ENCODE peak calls at places on chromosome 19, in four cellular contexts. X is neuronal stem cell, O is H9, H is IMR-90. L is an unnamed sample.
A peak's percentile ranks its signal among the peaks of the same experiment; 100 is the strongest.

GRCh38 chr19:30085394-30085793 is 143.4 kb downstream of the URI1 start:
- DNase-seq in H (no peak), X (no peak), O (peak; percentile 68), L (no peak)

GRCh38 chr19:2457394-2458037 is 757 bp upstream of the LMNB2 start:
- DNase-seq in X (no peak), H (no peak), O (no peak), L (no peak)

GRCh38 chr19:33238750-33239149 is 13.1 kb upstream of the SLC7A10 start:
- DNase-seq in H (no peak), X (no peak), O (no peak), L (no peak)

GRCh38 chr19:28793391-28794168 is 419.4 kb downstream of the UQCRFS1 start:
- DNase-seq in H (no peak), O (peak; percentile 52), X (peak; percentile 6), L (no peak)

GRCh38 chr19:1104452-1105216 is 840 bp downstream of the GPX4 start:
- DNase-seq in X (peak; percentile 84), H (peak; percentile 69), O (peak; percentile 77), L (peak; percentile 84)

GRCh38 chr19:18446811-18447359 is 9.0 kb upstream of the ISYNA1 start:
- DNase-seq in X (no peak), H (no peak), O (no peak), L (no peak)

GRCh38 chr19:2578911-2579677 is 103.2 kb downstream of the GADD45B start:
- DNase-seq in X (peak; percentile 83), O (peak; percentile 92), H (peak; percentile 89), L (peak; percentile 95)

GRCh38 chr19:33208904-33209843 is 15.0 kb downstream of the LRP3 start:
- DNase-seq in O (no peak), H (no peak), X (no peak), L (no peak)

GRCh38 chr19:41997121-41997850 is 3.3 kb upstream of the ATP1A3 start:
- DNase-seq in O (peak; percentile 81), X (peak; percentile 69), H (peak; percentile 22), L (peak; percentile 45)

GRCh38 chr19:51417107-51417806 is at the start of gene SIGLEC10:
- DNase-seq in X (no peak), H (no peak), O (peak; percentile 58), L (no peak)

GRCh38 chr19:11078893-11079292 is 10.4 kb upstream of the LDLR start:
- DNase-seq in X (no peak), O (no peak), H (no peak), L (no peak)

GRCh38 chr19:39351537-39352037 is 9.4 kb downstream of the SAMD4B start:
- DNase-seq in X (no peak), O (no peak), H (peak; percentile 28), L (peak; percentile 51)

GRCh38 chr19:16367269-16367683 is 42.6 kb downstream of the KLF2 start:
- DNase-seq in O (no peak), H (no peak), X (no peak), L (no peak)

GRCh38 chr19:2549701-2550191 is 73.8 kb downstream of the GADD45B start:
- DNase-seq in X (no peak), O (no peak), H (peak; percentile 88), L (peak; percentile 90)

GRCh38 chr19:16620018-16620417 is 8.0 kb downstream of the MED26 start:
- DNase-seq in H (no peak), X (no peak), O (no peak), L (no peak)

GRCh38 chr19:12774588-12775555 is at the start of gene HOOK2:
- DNase-seq in X (no peak), H (no peak), O (peak; percentile 98), L (no peak)

GRCh38 chr19:32450217-32450616 is 44.6 kb downstream of the DPY19L3 start:
- DNase-seq in O (no peak), X (no peak), H (peak; percentile 84), L (peak; percentile 13)

DNA sequence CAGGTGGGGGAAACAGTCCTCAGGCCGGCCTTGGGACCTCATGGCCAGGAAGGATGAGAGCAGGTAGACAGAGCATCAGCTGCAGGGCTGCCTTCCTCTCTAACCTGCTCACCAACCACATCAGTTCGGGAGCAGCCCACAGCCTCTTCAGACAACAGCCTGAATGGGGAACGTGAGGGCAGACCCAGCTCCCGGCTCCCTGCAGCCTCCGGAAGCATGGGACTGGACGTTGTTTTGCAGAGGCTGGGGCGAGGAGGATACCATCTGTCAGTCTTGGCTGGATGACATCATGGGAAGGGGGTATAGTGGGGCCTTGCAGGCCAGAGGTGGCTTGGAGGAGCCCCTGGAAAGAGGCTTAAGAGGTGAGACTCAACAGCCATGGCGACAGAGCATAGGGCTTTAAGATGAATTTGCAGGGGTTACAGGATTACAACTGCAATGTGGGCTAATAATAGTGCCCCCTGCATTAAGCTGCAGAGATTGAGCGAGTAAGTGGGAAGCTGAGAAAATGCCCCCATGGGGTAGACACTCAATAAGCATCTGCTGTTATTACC is 1.5 kb downstream of the FXYD3 start:
- DNase-seq in H (no peak), X (no peak), O (no peak), L (no peak)
- H2AK5ac ChIP-seq in H (no peak overlapping the region), X (peak overlapping the region; percentile 25), O (no peak overlapping the region), L (no peak overlapping the region)

GRCh38 chr19:23762884-23763711 is 4.4 kb upstream of the ZNF681 start:
- DNase-seq in H (peak; percentile 13), O (peak; percentile 94), X (peak; percentile 83), L (peak; percentile 69)
- H3K27ac ChIP-seq in H (no peak overlapping the region), O (peak overlapping the region; percentile 2), X (peak overlapping the region; percentile 72), L (no peak overlapping the region)

DNA sequence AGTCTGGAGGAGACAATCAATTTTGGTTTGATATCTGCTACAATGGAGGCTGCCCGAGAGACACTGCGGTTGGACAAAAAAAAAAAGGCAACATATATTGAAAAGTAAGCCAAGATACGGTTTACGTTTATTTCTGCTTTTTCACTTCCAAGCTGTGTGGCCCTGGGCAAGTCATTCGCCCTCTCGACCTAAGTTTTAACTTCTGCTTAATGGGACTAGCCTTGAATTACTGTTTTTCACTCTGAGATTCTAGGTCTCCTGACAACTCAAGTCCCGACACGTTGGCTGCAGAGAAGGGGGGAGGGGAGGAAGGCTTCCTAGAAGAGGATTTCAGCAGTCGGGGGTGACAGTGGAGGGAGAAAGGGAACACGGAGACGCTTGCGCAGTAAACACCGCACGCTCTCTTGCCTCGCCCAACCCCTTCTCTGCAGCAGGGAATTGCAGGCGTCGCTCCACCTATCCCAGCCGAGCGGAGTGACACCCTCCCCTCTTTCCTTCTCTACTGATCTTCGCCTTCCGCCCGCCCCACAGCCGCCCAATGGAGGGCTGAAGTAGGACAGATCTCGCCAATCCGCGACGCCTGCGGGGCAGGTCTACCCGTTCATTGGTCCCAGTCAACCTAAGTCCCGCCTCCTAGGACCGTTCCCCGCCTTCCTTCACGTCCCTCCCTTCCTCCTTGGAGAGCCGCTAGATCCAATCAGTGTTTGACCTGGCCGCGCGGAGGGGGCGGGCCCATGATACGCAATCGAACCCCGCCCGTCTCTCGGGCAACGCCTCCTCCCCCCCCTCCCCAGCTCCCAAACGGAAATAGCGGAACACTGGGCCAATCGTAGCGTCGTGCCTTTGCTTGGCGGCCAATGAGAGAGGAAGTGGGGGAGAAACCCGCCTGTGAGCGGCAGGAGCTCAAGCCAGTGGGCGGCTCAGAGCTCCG is 529 bp upstream of the AP2A1 start:
- DNase-seq in H (peak; percentile 100), X (peak; percentile 100), O (peak; percentile 100), L (peak; percentile 100)
- H2AK5ac ChIP-seq in H (peak overlapping the region; percentile 89), X (no peak overlapping the region), O (no peak overlapping the region), L (peak overlapping the region; percentile 97)

GRCh38 chr19:4052114-4052992 is 14.3 kb downstream of the ZBTB7A start:
- DNase-seq in X (no peak), H (peak; percentile 20), O (no peak), L (no peak)

GRCh38 chr19:4046946-4047683 is 19.6 kb downstream of the ZBTB7A start:
- DNase-seq in X (no peak), H (no peak), O (no peak), L (no peak)

GRCh38 chr19:4046362-4046691 is 20.4 kb downstream of the ZBTB7A start:
- DNase-seq in H (no peak), X (no peak), O (no peak), L (no peak)

GRCh38 chr19:4051175-4052101 is 15.3 kb downstream of the ZBTB7A start:
- DNase-seq in H (peak; percentile 55), O (no peak), X (no peak), L (peak; percentile 76)

GRCh38 chr19:4049432-4049831 is 17.3 kb downstream of the ZBTB7A start:
- DNase-seq in O (no peak), H (no peak), X (no peak), L (no peak)
- H3K27ac ChIP-seq in O (no peak overlapping the region), H (no peak overlapping the region), X (no peak overlapping the region), L (no peak overlapping the region)

DNA sequence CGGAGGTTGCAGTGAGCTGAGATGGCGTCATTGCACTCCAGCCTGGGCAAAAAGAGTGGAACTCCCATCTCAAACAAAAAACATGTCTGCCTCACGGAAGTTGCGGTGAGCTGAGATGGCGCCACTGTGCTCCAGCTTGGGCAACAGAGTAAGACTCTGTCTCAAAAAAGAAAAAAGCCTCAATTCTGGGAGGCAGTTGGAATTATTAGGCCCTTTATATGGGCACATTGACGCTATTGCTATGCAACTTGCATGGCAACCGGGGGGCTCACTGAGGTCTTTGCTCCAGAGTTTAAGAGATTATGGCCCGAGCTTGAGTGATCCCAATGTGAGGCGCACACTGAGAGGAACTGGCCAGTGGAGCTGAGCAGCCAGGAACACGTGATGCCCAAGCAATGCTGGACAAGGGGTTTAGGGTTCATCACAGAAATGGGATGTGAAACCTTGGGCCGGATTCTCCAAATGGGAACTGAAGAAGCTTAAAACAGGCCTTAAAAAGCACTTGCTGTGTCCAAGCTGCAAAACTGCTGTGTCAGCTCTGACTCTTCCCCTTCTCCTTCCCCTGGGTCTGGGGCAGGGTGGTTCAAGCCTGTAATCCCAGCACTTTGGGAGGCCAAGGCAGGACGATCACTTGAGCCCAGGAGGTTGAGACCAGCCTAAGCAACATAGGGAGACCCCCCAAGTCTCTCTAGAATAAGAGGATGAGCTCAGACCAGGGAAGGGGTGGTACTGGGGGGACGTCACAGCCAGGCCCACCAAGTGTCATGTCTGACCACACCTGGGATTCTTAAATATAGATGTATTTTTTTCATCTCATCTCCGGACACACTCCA is 2.5 kb downstream of the FTL start:
- DNase-seq in X (no peak), O (peak; percentile 55), H (peak; percentile 67), L (peak; percentile 90)
- H2AK5ac ChIP-seq in X (no peak overlapping the region), O (no peak overlapping the region), H (peak overlapping the region; percentile 28), L (no peak overlapping the region)

GRCh38 chr19:52739576-52739975 is 4.7 kb upstream of the ZNF611 start:
- DNase-seq in X (no peak), H (no peak), O (peak; percentile 73), L (no peak)

GRCh38 chr19:52734340-52734892 is 428 bp downstream of the ZNF611 start:
- DNase-seq in H (no peak), O (no peak), X (peak; percentile 37), L (peak; percentile 35)

GRCh38 chr19:52735734-52736133 is 890 bp upstream of the ZNF611 start:
- DNase-seq in O (peak; percentile 97), X (peak; percentile 47), H (no peak), L (peak; percentile 54)

GRCh38 chr19:52734893-52735661 is at the start of gene ZNF611:
- DNase-seq in O (peak; percentile 97), H (peak; percentile 88), X (peak; percentile 90), L (peak; percentile 94)
- H3K27ac ChIP-seq in O (peak within 1 kb of the TSS; percentile 65), H (peak within 1 kb of the TSS; percentile 85), X (peak within 1 kb of the TSS; percentile 73), L (peak within 1 kb of the TSS; percentile 90)

L was measured in mesenchymal stem cell.